ENCODE peak calls at places on chromosome 7, in seven cellular contexts. G, P, L, T, Q, B and E are unnamed samples.

GRCh38 chr7:37445064-37445723 is 3.5 kb downstream of the ELMO1 start:
- DNase-seq in T (no peak), P (no peak), Q (no peak), L (no peak), G (no peak), B (no peak), E (no peak)

GRCh38 chr7:21618706-21619105 is 75.9 kb downstream of the DNAH11 start:
- DNase-seq in B (no peak), P (no peak), Q (no peak), L (no peak), G (no peak), T (no peak), E (no peak)

GRCh38 chr7:111388912-111389311 is 173.4 kb downstream of the IMMP2L start:
- DNase-seq in T (no peak), L (no peak), G (peak), P (no peak), B (no peak), Q (no peak), E (no peak)

GRCh38 chr7:94633025-94633341 is 22.9 kb downstream of the SGCE start:
- DNase-seq in G (no peak), P (no peak), B (no peak), T (no peak), Q (no peak), L (no peak), E (no peak)

GRCh38 chr7:91826377-91826776 is 54.1 kb downstream of the MTERF1 start:
- DNase-seq in P (no peak), B (no peak), G (no peak), T (no peak), Q (peak), L (no peak), E (no peak)

GRCh38 chr7:5218564-5219360 is 28.7 kb downstream of the WIPI2 start:
- DNase-seq in G (peak), P (no peak), L (no peak), B (no peak), T (no peak), Q (no peak), E (no peak)

GRCh38 chr7:84674236-84674913 is 479.8 kb upstream of the SEMA3A start:
- DNase-seq in L (peak), T (no peak), B (no peak), Q (no peak), G (no peak), P (no peak), E (no peak)

GRCh38 chr7:41779918-41780317 is 77.0 kb upstream of the INHBA start:
- DNase-seq in L (no peak), T (no peak), B (no peak), P (no peak), G (no peak), Q (no peak), E (no peak)

GRCh38 chr7:108129018-108129965 is 869 bp downstream of the LAMB4 start:
- DNase-seq in T (no peak), L (no peak), G (no peak), B (no peak), P (no peak), Q (no peak), E (no peak)